ENCODE peak calls at places on chromosomes 7 and 10, in ten cellular contexts. One of them, this sample, is unnamed.

GRCh38 chr7:123679614-123680013 is 23.9 kb downstream of the LMOD2 start:
- DNase-seq in brain microvascular endothelial cell: no peak
- DNase-seq in astrocyte of the spinal cord: no peak
- DNase-seq in heart right ventricle: peak
- DNase-seq in right atrium auricular region: no peak
- DNase-seq in choroid plexus epithelial cell: no peak
- DNase-seq in endothelial cell: no peak
- DNase-seq in psoas muscle: no peak
- DNase-seq in CD8-positive, alpha-beta T cell: no peak
- DNase-seq in tibial nerve: no peak
- DNase-seq in this sample: no peak

GRCh38 chr10:110447886-110448285 is 49.8 kb upstream of the DUSP5 start:
- DNase-seq in psoas muscle: no peak
- DNase-seq in tibial nerve: no peak
- DNase-seq in heart right ventricle: no peak
- DNase-seq in endothelial cell: no peak
- DNase-seq in astrocyte of the spinal cord: no peak
- DNase-seq in choroid plexus epithelial cell: no peak
- DNase-seq in CD8-positive, alpha-beta T cell: no peak
- DNase-seq in right atrium auricular region: no peak
- DNase-seq in brain microvascular endothelial cell: no peak
- DNase-seq in this sample: peak

GRCh38 chr7:141695803-141696289 is 6.1 kb downstream of the DENND11 start:
- DNase-seq in right atrium auricular region: no peak
- DNase-seq in choroid plexus epithelial cell: no peak
- DNase-seq in endothelial cell: no peak
- DNase-seq in astrocyte of the spinal cord: no peak
- DNase-seq in heart right ventricle: no peak
- DNase-seq in brain microvascular endothelial cell: no peak
- DNase-seq in psoas muscle: no peak
- DNase-seq in tibial nerve: no peak
- DNase-seq in CD8-positive, alpha-beta T cell: no peak
- DNase-seq in this sample: no peak

GRCh38 chr7:364536-364935 is 74.6 kb downstream of the FOXL3 start:
- DNase-seq in astrocyte of the spinal cord: no peak
- DNase-seq in heart right ventricle: no peak
- DNase-seq in CD8-positive, alpha-beta T cell: no peak
- DNase-seq in endothelial cell: no peak
- DNase-seq in psoas muscle: peak
- DNase-seq in choroid plexus epithelial cell: no peak
- DNase-seq in brain microvascular endothelial cell: no peak
- DNase-seq in right atrium auricular region: no peak
- DNase-seq in tibial nerve: no peak
- DNase-seq in this sample: no peak

GRCh38 chr7:129225931-129226572 is 1.2 kb downstream of the AHCYL2 start:
- DNase-seq in heart right ventricle: no peak
- DNase-seq in endothelial cell: no peak
- DNase-seq in CD8-positive, alpha-beta T cell: no peak
- DNase-seq in right atrium auricular region: no peak
- DNase-seq in choroid plexus epithelial cell: peak
- DNase-seq in brain microvascular endothelial cell: no peak
- DNase-seq in tibial nerve: no peak
- DNase-seq in psoas muscle: no peak
- DNase-seq in astrocyte of the spinal cord: no peak
- DNase-seq in this sample: no peak

GRCh38 chr7:112416127-112416526 is 34.1 kb upstream of the IFRD1 start:
- DNase-seq in right atrium auricular region: no peak
- DNase-seq in CD8-positive, alpha-beta T cell: no peak
- DNase-seq in psoas muscle: no peak
- DNase-seq in astrocyte of the spinal cord: peak
- DNase-seq in brain microvascular endothelial cell: peak
- DNase-seq in choroid plexus epithelial cell: peak
- DNase-seq in endothelial cell: no peak
- DNase-seq in heart right ventricle: no peak
- DNase-seq in tibial nerve: no peak
- DNase-seq in this sample: no peak

GRCh38 chr7:51789494-51789893 is 472.9 kb upstream of the COBL start:
- DNase-seq in endothelial cell: no peak
- DNase-seq in brain microvascular endothelial cell: no peak
- DNase-seq in astrocyte of the spinal cord: no peak
- DNase-seq in psoas muscle: no peak
- DNase-seq in CD8-positive, alpha-beta T cell: no peak
- DNase-seq in right atrium auricular region: no peak
- DNase-seq in heart right ventricle: no peak
- DNase-seq in tibial nerve: no peak
- DNase-seq in choroid plexus epithelial cell: no peak
- DNase-seq in this sample: no peak

GRCh38 chr7:119483364-119483763 is 789.6 kb upstream of the KCND2 start:
- DNase-seq in tibial nerve: no peak
- DNase-seq in right atrium auricular region: no peak
- DNase-seq in brain microvascular endothelial cell: no peak
- DNase-seq in heart right ventricle: no peak
- DNase-seq in CD8-positive, alpha-beta T cell: no peak
- DNase-seq in psoas muscle: no peak
- DNase-seq in endothelial cell: no peak
- DNase-seq in astrocyte of the spinal cord: no peak
- DNase-seq in choroid plexus epithelial cell: no peak
- DNase-seq in this sample: no peak

GRCh38 chr7:102279537-102280400 is 6.9 kb upstream of the SH2B2 start:
- DNase-seq in astrocyte of the spinal cord: peak
- DNase-seq in CD8-positive, alpha-beta T cell: peak
- DNase-seq in endothelial cell: peak
- DNase-seq in heart right ventricle: peak
- DNase-seq in brain microvascular endothelial cell: no peak
- DNase-seq in choroid plexus epithelial cell: peak
- DNase-seq in right atrium auricular region: no peak
- DNase-seq in psoas muscle: peak
- DNase-seq in tibial nerve: no peak
- DNase-seq in this sample: peak

GRCh38 chr7:105849122-105849855 is 27.1 kb downstream of the ATXN7L1 start:
- DNase-seq in brain microvascular endothelial cell: peak
- DNase-seq in choroid plexus epithelial cell: peak
- DNase-seq in endothelial cell: no peak
- DNase-seq in tibial nerve: no peak
- DNase-seq in psoas muscle: no peak
- DNase-seq in heart right ventricle: no peak
- DNase-seq in right atrium auricular region: no peak
- DNase-seq in astrocyte of the spinal cord: no peak
- DNase-seq in CD8-positive, alpha-beta T cell: peak
- DNase-seq in this sample: peak

GRCh38 chr10:79256264-79256806 is 90.9 kb upstream of the PPIF start:
- DNase-seq in psoas muscle: no peak
- DNase-seq in CD8-positive, alpha-beta T cell: no peak
- DNase-seq in astrocyte of the spinal cord: no peak
- DNase-seq in choroid plexus epithelial cell: no peak
- DNase-seq in tibial nerve: no peak
- DNase-seq in endothelial cell: no peak
- DNase-seq in heart right ventricle: no peak
- DNase-seq in brain microvascular endothelial cell: no peak
- DNase-seq in right atrium auricular region: no peak
- DNase-seq in this sample: no peak

GRCh38 chr7:87110778-87111177 is 41.5 kb upstream of the DMTF1 start:
- DNase-seq in heart right ventricle: no peak
- DNase-seq in endothelial cell: no peak
- DNase-seq in astrocyte of the spinal cord: peak
- DNase-seq in CD8-positive, alpha-beta T cell: no peak
- DNase-seq in psoas muscle: no peak
- DNase-seq in tibial nerve: no peak
- DNase-seq in brain microvascular endothelial cell: peak
- DNase-seq in right atrium auricular region: no peak
- DNase-seq in choroid plexus epithelial cell: peak
- DNase-seq in this sample: no peak

GRCh38 chr7:157780721-157781120 is 443.9 kb downstream of the DNAJB6 start:
- DNase-seq in brain microvascular endothelial cell: no peak
- DNase-seq in psoas muscle: no peak
- DNase-seq in heart right ventricle: no peak
- DNase-seq in astrocyte of the spinal cord: no peak
- DNase-seq in choroid plexus epithelial cell: no peak
- DNase-seq in endothelial cell: no peak
- DNase-seq in CD8-positive, alpha-beta T cell: no peak
- DNase-seq in tibial nerve: no peak
- DNase-seq in right atrium auricular region: no peak
- DNase-seq in this sample: no peak

GRCh38 chr7:144513332-144513731 is 109.8 kb upstream of the NOBOX start:
- DNase-seq in right atrium auricular region: no peak
- DNase-seq in choroid plexus epithelial cell: peak
- DNase-seq in brain microvascular endothelial cell: peak
- DNase-seq in endothelial cell: peak
- DNase-seq in astrocyte of the spinal cord: no peak
- DNase-seq in tibial nerve: no peak
- DNase-seq in psoas muscle: no peak
- DNase-seq in CD8-positive, alpha-beta T cell: no peak
- DNase-seq in heart right ventricle: no peak
- DNase-seq in this sample: no peak

DNA sequence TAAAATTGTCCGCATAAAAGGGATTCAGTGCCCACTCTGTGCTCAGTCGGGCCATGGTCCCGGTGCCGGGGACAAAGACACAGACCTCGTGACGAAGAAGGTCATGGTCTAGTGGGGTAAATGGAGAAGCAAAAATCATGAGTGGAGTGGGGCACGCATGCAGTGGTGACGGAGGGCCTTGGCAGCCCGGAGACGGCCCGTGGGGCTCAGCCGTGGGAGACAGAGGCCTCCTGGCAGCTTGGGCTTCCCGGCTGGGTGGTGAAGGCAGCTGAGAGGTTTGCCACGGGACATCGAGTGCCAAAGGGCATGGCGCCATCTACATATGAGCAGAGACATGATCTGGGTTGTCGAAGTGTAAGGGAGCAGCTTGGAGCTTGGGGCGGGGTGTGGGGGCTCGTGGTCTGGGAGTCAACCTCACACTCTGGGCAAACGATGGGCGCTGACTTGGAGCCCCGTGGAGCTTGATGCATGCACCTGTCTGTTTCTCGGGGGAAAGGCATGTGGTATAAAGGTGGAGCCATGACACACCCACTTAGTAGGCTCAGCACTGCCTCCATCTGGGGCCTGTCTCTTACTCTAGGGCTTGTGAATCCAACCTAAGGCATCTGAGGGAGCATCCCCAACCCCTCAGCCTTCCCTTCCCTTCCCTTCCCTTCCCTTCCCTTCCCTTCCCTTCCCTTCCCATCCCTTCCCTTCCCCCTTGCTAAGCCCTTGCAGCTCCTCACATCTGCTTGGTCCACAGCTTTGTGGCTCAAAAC is 151.0 kb upstream of the INSYN2A start:
- DNase-seq in CD8-positive, alpha-beta T cell: no peak
- DNase-seq in heart right ventricle: no peak
- DNase-seq in astrocyte of the spinal cord: no peak
- DNase-seq in choroid plexus epithelial cell: no peak
- DNase-seq in tibial nerve: no peak
- DNase-seq in endothelial cell: no peak
- DNase-seq in psoas muscle: no peak
- DNase-seq in brain microvascular endothelial cell: no peak
- DNase-seq in right atrium auricular region: no peak
- DNase-seq in this sample: no peak
- TF ChIP-seq CTCF in CD8-positive, alpha-beta T cell: no peak
- TF ChIP-seq CTCF in heart right ventricle: no peak
- TF ChIP-seq CTCF in astrocyte of the spinal cord: no peak
- TF ChIP-seq CTCF in choroid plexus epithelial cell: no peak
- TF ChIP-seq CTCF in tibial nerve: no peak
- TF ChIP-seq CTCF in endothelial cell: no peak
- TF ChIP-seq CTCF in psoas muscle: no peak
- TF ChIP-seq CTCF in brain microvascular endothelial cell: no peak
- TF ChIP-seq CTCF in right atrium auricular region: no peak
- TF ChIP-seq CTCF in this sample: no peak

GRCh38 chr10:48878091-48878490 is 61.5 kb downstream of the LRRC18 start:
- DNase-seq in choroid plexus epithelial cell: no peak
- DNase-seq in psoas muscle: no peak
- DNase-seq in brain microvascular endothelial cell: no peak
- DNase-seq in right atrium auricular region: no peak
- DNase-seq in tibial nerve: no peak
- DNase-seq in heart right ventricle: no peak
- DNase-seq in CD8-positive, alpha-beta T cell: no peak
- DNase-seq in endothelial cell: no peak
- DNase-seq in astrocyte of the spinal cord: no peak
- DNase-seq in this sample: no peak

GRCh38 chr10:48872234-48872633 is 67.4 kb downstream of the LRRC18 start:
- DNase-seq in heart right ventricle: no peak
- DNase-seq in endothelial cell: no peak
- DNase-seq in tibial nerve: no peak
- DNase-seq in CD8-positive, alpha-beta T cell: no peak
- DNase-seq in right atrium auricular region: no peak
- DNase-seq in psoas muscle: no peak
- DNase-seq in astrocyte of the spinal cord: no peak
- DNase-seq in choroid plexus epithelial cell: no peak
- DNase-seq in brain microvascular endothelial cell: no peak
- DNase-seq in this sample: no peak
- TF ChIP-seq CTCF in heart right ventricle: no peak
- TF ChIP-seq CTCF in endothelial cell: no peak
- TF ChIP-seq CTCF in tibial nerve: no peak
- TF ChIP-seq CTCF in CD8-positive, alpha-beta T cell: no peak
- TF ChIP-seq CTCF in right atrium auricular region: no peak
- TF ChIP-seq CTCF in psoas muscle: no peak
- TF ChIP-seq CTCF in astrocyte of the spinal cord: no peak
- TF ChIP-seq CTCF in choroid plexus epithelial cell: no peak
- TF ChIP-seq CTCF in brain microvascular endothelial cell: no peak
- TF ChIP-seq CTCF in this sample: no peak

DNA sequence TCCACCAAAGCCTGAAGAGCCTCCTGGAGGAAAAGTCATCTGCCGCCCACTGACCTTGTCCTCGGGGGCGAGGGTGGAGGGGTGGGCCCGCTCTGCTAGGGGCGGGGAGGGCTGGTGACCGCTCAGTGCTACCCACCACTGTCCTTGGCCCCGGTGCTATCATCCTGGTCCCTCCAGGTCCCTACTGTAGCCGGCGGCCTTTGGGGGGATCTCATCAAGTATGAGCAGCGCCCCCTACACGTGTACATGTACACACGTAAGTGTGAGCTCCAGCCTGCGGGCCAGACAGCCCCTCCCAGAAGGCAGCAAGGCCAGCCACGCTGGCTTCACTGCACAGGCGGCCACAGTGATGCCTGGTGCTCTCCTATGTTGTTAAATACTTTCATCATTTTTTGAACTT is 19.6 kb downstream of the TTYH3 start:
- DNase-seq in psoas muscle: peak
- DNase-seq in brain microvascular endothelial cell: no peak
- DNase-seq in astrocyte of the spinal cord: no peak
- DNase-seq in right atrium auricular region: no peak
- DNase-seq in endothelial cell: no peak
- DNase-seq in tibial nerve: no peak
- DNase-seq in choroid plexus epithelial cell: no peak
- DNase-seq in heart right ventricle: no peak
- DNase-seq in CD8-positive, alpha-beta T cell: no peak
- DNase-seq in this sample: no peak
- TF ChIP-seq CTCF in psoas muscle: no peak
- TF ChIP-seq CTCF in brain microvascular endothelial cell: peak
- TF ChIP-seq CTCF in astrocyte of the spinal cord: no peak
- TF ChIP-seq CTCF in right atrium auricular region: no peak
- TF ChIP-seq CTCF in endothelial cell: peak
- TF ChIP-seq CTCF in tibial nerve: no peak
- TF ChIP-seq CTCF in choroid plexus epithelial cell: peak
- TF ChIP-seq CTCF in heart right ventricle: peak
- TF ChIP-seq CTCF in CD8-positive, alpha-beta T cell: no peak
- TF ChIP-seq CTCF in this sample: no peak

DNA sequence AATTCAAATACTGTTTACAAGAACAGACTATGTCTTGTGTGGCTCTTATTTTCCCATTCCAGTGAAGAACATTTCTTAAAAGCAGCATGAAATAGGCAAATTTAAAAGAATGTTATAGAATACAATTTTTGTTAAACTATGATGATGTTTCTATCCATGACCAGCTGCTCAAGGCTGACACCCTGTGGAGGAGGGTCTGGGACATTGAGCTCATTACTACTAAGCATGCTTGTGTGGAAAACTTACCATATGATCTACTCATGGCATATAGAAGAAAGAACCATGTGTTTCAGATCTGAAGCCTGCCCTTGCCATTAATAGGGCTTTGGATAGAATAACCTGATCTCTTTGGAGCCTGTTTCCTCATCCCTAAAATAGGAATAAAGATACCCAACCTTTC is 125.0 kb downstream of the FOXP2 start:
- DNase-seq in CD8-positive, alpha-beta T cell: no peak
- DNase-seq in astrocyte of the spinal cord: peak
- DNase-seq in brain microvascular endothelial cell: peak
- DNase-seq in endothelial cell: peak
- DNase-seq in heart right ventricle: peak
- DNase-seq in choroid plexus epithelial cell: peak
- DNase-seq in right atrium auricular region: no peak
- DNase-seq in psoas muscle: no peak
- DNase-seq in tibial nerve: peak
- DNase-seq in this sample: no peak
- TF ChIP-seq CTCF in CD8-positive, alpha-beta T cell: no peak
- TF ChIP-seq CTCF in astrocyte of the spinal cord: peak
- TF ChIP-seq CTCF in brain microvascular endothelial cell: peak
- TF ChIP-seq CTCF in endothelial cell: no peak
- TF ChIP-seq CTCF in heart right ventricle: peak
- TF ChIP-seq CTCF in choroid plexus epithelial cell: peak
- TF ChIP-seq CTCF in right atrium auricular region: no peak
- TF ChIP-seq CTCF in psoas muscle: peak
- TF ChIP-seq CTCF in tibial nerve: no peak
- TF ChIP-seq CTCF in this sample: no peak

This sample was measured in natural killer cell.